ENCODE peak calls at places on chromosomes 1 and 21, in five cellular contexts. M, Z, G, K and L are unnamed samples.
A peak's percentile ranks its signal among the peaks of the same experiment; 100 is the strongest.

GRCh38 chr1:198107041-198107440 is 49.8 kb upstream of the NEK7 start:
- DNase-seq in M (no peak), Z (no peak), G (no peak), K (peak; percentile 41), L (no peak)

GRCh38 chr1:68320349-68320748 is 88.0 kb upstream of the WLS start:
- DNase-seq in M (no peak), Z (no peak), G (no peak), K (no peak), L (no peak)

GRCh38 chr21:38661296-38662223 is 144.2 kb upstream of the ETS2 start:
- DNase-seq in M (peak; percentile 87), Z (no peak), G (peak; percentile 33), K (peak; percentile 62), L (peak; percentile 47)

GRCh38 chr1:212110617-212111016 is 75.1 kb downstream of the DTL start:
- DNase-seq in M (no peak), Z (no peak), G (no peak), K (peak; percentile 22), L (no peak)

GRCh38 chr1:5857011-5857410 is 135.2 kb downstream of the NPHP4 start:
- DNase-seq in M (peak; percentile 76), Z (no peak), G (no peak), K (no peak), L (no peak)

GRCh38 chr1:241776911-241777310 is 71.1 kb upstream of the EXO1 start:
- DNase-seq in M (no peak), Z (no peak), G (no peak), K (no peak), L (no peak)

GRCh38 chr1:56780832-56781231 is 38.4 kb downstream of the FYB2 start:
- DNase-seq in M (no peak), Z (no peak), G (no peak), K (no peak), L (no peak)

GRCh38 chr1:5949074-5949760 is 43.0 kb downstream of the NPHP4 start:
- DNase-seq in M (no peak), Z (peak; percentile 2), G (no peak), K (no peak), L (no peak)

GRCh38 chr1:28127617-28128257 is 39.3 kb upstream of the EYA3 start:
- DNase-seq in M (no peak), Z (no peak), G (no peak), K (no peak), L (no peak)

GRCh38 chr21:45156459-45156858 is 82.1 kb downstream of the ADARB1 start:
- DNase-seq in M (no peak), Z (peak; percentile 40), G (no peak), K (no peak), L (no peak)

GRCh38 chr1:117275055-117275454 is 64.3 kb upstream of the VTCN1 start:
- DNase-seq in M (no peak), Z (no peak), G (no peak), K (peak; percentile 49), L (no peak)

GRCh38 chr1:24009406-24009805 is 29.3 kb upstream of the SRSF10 start:
- DNase-seq in M (no peak), Z (no peak), G (no peak), K (peak; percentile 78), L (no peak)

GRCh38 chr1:16018308-16018707 is 465 bp upstream of the HSPB7 start:
- DNase-seq in M (no peak), Z (no peak), G (no peak), K (no peak), L (no peak)

GRCh38 chr21:15221799-15222386 is 157.1 kb upstream of the NRIP1 start:
- DNase-seq in M (no peak), Z (no peak), G (peak; percentile 80), K (peak; percentile 65), L (no peak)

GRCh38 chr1:199264911-199265310 is 626.1 kb downstream of the PTPRC start:
- DNase-seq in M (no peak), Z (no peak), G (no peak), K (no peak), L (no peak)

GRCh38 chr1:25744140-25744581 is 55.8 kb upstream of the SELENON start:
- DNase-seq in M (no peak), Z (no peak), G (peak; percentile 87), K (peak; percentile 53), L (peak; percentile 81)

GRCh38 chr1:41631154-41631553 is 146.7 kb upstream of the EDN2 start:
- DNase-seq in M (no peak), Z (no peak), G (no peak), K (no peak), L (no peak)

GRCh38 chr1:30335997-30336390 is 387.4 kb downstream of the MATN1 start:
- DNase-seq in M (no peak), Z (no peak), G (no peak), K (no peak), L (no peak)

GRCh38 chr1:118007391-118007790 is 77.9 kb downstream of the WDR3 start:
- DNase-seq in M (no peak), Z (no peak), G (no peak), K (no peak), L (no peak)

DNA sequence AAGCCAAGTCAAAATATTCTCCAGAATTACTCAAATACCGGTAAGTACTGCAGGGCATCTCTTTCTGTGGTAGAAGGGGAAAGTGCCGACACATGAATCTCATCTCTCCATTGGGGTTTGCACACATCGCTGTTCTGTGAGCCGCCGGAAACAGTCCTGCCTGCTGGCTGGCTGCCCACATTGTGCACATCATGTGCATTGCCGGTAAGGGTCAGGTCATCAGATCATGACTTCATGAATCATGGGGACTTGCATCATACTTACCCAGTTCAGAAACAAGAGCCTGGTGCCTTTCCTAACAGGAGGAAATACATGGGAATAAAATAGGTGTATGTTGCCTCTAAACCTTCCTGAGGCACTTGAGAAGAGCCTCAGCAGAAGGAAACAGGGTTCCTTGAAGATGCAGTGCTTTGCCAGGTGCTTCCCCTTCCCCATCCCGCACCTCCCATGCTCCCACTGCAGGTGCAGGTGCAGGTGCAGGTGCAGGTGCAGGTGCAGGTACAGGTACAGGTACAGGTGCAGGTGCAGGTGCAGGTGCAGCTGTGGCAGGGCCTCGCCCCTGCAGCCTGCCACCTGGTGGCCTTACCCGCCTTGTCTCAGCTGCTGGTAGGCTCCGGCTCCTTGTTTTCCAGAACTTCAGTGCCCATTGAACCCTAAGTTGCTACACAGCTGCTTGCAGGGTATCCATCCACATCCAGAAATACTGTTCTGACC is 26.5 kb downstream of the GPR137B start:
- DNase-seq in M (peak; percentile 50), Z (no peak), G (peak; percentile 64), K (peak; percentile 53), L (no peak)
- TF ChIP-seq CTCF in M (no peak), Z (no peak), G (no peak), K (no peak), L (no peak)

GRCh38 chr1:33494929-33495328 is 22.5 kb downstream of the ZSCAN20 start:
- DNase-seq in M (no peak), Z (no peak), G (no peak), K (no peak), L (no peak)

GRCh38 chr1:33500547-33500946 is 28.1 kb downstream of the ZSCAN20 start:
- DNase-seq in M (no peak), Z (no peak), G (no peak), K (no peak), L (no peak)

GRCh38 chr1:33501309-33501708 is 28.9 kb downstream of the ZSCAN20 start:
- DNase-seq in M (no peak), Z (no peak), G (no peak), K (no peak), L (no peak)

GRCh38 chr1:33501774-33502173 is 29.3 kb downstream of the ZSCAN20 start:
- DNase-seq in M (no peak), Z (no peak), G (no peak), K (no peak), L (no peak)

GRCh38 chr1:33497410-33497809 is 25.0 kb downstream of the ZSCAN20 start:
- DNase-seq in M (no peak), Z (no peak), G (no peak), K (no peak), L (no peak)
- H3K9me3 ChIP-seq in M (peaks cover 47% of the 10 kb centered on the region), Z (peaks cover 22% of the 10 kb centered on the region), G (no peaks in the 10 kb centered on the region), K (peaks cover 42% of the 10 kb centered on the region), L (peaks cover 29% of the 10 kb centered on the region)

GRCh38 chr21:34595457-34595856 is 19.5 kb downstream of the RCAN1 start:
- DNase-seq in M (peak; percentile 42), Z (no peak), G (no peak), K (no peak), L (no peak)
- TF ChIP-seq POLR2A in M (no peak), Z (no peak), G (no peak), K (no peak), L (no peak)

GRCh38 chr1:84653130-84653680 is 37.1 kb downstream of the SSX2IP start:
- DNase-seq in M (no peak), Z (no peak), G (no peak), K (peak; percentile 59), L (no peak)
- TF ChIP-seq CTCF in M (no peak), Z (no peak), G (no peak), K (no peak), L (no peak)

DNA sequence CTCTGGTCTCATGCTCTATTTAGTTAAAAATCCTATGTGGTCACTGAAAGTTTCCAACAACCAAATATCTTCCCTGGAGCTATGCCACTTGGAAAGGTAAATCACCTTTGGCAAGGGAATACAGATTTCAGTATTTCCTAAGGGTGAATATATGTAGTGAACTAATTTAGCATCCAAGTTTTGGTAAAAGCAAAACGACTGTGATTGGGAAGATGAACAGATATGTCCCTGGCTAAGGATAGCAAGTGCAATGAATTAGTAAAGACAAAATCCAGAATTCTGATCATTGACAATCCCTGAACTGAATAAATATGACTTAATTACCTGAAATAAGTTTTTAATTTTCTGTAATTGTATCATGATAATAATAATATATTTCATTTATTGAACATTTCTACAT is at the start of gene OR2T33:
- DNase-seq in M (no peak), Z (no peak), G (no peak), K (no peak), L (no peak)
- H3K9me3 ChIP-seq in M (no peaks in the 10 kb centered on the region), Z (no peaks in the 10 kb centered on the region), G (no peaks in the 10 kb centered on the region), K (peaks cover 5% of the 10 kb centered on the region), L (no peaks in the 10 kb centered on the region)

GRCh38 chr1:76106251-76106650 is 31.7 kb downstream of the ST6GALNAC3 start:
- DNase-seq in M (no peak), Z (no peak), G (no peak), K (no peak), L (no peak)
- TF ChIP-seq POLR2A in M (no peak), Z (no peak), G (no peak), K (no peak), L (no peak)

DNA sequence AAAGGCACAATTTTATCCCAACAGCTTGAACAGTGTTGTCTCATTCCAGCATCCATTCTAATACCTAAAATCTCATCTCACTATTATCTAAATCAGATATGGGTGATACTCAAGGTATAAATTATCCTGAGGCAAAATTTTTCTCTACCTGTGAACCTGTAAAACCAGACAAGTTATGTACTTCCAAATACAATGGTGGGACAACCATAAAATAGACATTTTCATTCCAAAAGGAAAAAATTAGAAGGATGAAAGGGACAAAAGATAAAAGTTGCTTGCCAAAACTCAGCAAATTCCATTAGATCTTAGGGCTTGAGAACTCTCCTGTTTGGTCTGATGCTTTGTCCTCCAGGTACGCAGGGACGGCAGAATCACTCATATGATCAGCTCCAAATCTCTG is 650.5 kb downstream of the ADGRL2 start:
- DNase-seq in M (no peak), Z (no peak), G (no peak), K (no peak), L (no peak)
- TF ChIP-seq CTCF in M (no peak), Z (no peak), G (no peak), K (no peak), L (no peak)

GRCh38 chr21:42829954-42830353 is 49.4 kb downstream of the WDR4 start:
- DNase-seq in M (no peak), Z (no peak), G (no peak), K (no peak), L (no peak)
- H3K9me3 ChIP-seq in M (no peaks in the 10 kb centered on the region), Z (no peaks in the 10 kb centered on the region), G (no peaks in the 10 kb centered on the region), K (peaks cover 3% of the 10 kb centered on the region), L (no peaks in the 10 kb centered on the region)

GRCh38 chr1:165697881-165698842 is at the start of gene ALDH9A1:
- DNase-seq in M (peak; percentile 99), Z (peak; percentile 95), G (peak; percentile 91), K (peak; percentile 76), L (peak; percentile 89)
- TF ChIP-seq POLR2A in M (no peak), Z (no peak), G (peak; percentile 88), K (peak; percentile 61), L (peak; percentile 71)